ENCODE peak calls at places on chromosomes 13 and 19, in six cellular contexts. One of them, this sample, is unnamed.
A peak's percentile ranks its signal among the peaks of the same experiment; 100 is the strongest.

GRCh38 chr19:21197589-21198295 is 55.9 kb downstream of the ZNF431 start:
- DNase-seq in cardiac fibroblast: peak; percentile 36
- DNase-seq in epithelial cell of prostate: no peak
- DNase-seq in H54: no peak
- DNase-seq in amniotic stem cell: no peak
- DNase-seq in pons: no peak
- DNase-seq in this sample: no peak

GRCh38 chr13:30033681-30034447 is 183.4 kb upstream of the UBL3 start:
- DNase-seq in cardiac fibroblast: peak; percentile 33
- DNase-seq in epithelial cell of prostate: peak; percentile 49
- DNase-seq in H54: peak; percentile 51
- DNase-seq in amniotic stem cell: peak; percentile 86
- DNase-seq in pons: peak; percentile 70
- DNase-seq in this sample: no peak

GRCh38 chr13:99626461-99627082 is 125.3 kb downstream of the TM9SF2 start:
- DNase-seq in cardiac fibroblast: peak; percentile 52
- DNase-seq in epithelial cell of prostate: no peak
- DNase-seq in H54: peak; percentile 66
- DNase-seq in amniotic stem cell: peak; percentile 6
- DNase-seq in pons: no peak
- DNase-seq in this sample: no peak

GRCh38 chr13:100710176-100710575 is 35.6 kb upstream of the TMTC4 start:
- DNase-seq in cardiac fibroblast: no peak
- DNase-seq in epithelial cell of prostate: no peak
- DNase-seq in H54: no peak
- DNase-seq in amniotic stem cell: no peak
- DNase-seq in pons: no peak
- DNase-seq in this sample: no peak

GRCh38 chr19:5804516-5805464 is at the start of gene NRTN:
- DNase-seq in cardiac fibroblast: no peak
- DNase-seq in epithelial cell of prostate: no peak
- DNase-seq in H54: no peak
- DNase-seq in amniotic stem cell: no peak
- DNase-seq in pons: no peak
- DNase-seq in this sample: peak; percentile 80

GRCh38 chr13:113051641-113052040 is 54.0 kb upstream of the F7 start:
- DNase-seq in cardiac fibroblast: no peak
- DNase-seq in epithelial cell of prostate: no peak
- DNase-seq in H54: no peak
- DNase-seq in amniotic stem cell: no peak
- DNase-seq in pons: no peak
- DNase-seq in this sample: no peak

GRCh38 chr19:39296055-39296645 is at the start of gene IFNL1:
- DNase-seq in cardiac fibroblast: no peak
- DNase-seq in epithelial cell of prostate: peak; percentile 6
- DNase-seq in H54: no peak
- DNase-seq in amniotic stem cell: no peak
- DNase-seq in pons: no peak
- DNase-seq in this sample: no peak

GRCh38 chr19:8487137-8487851 is 15.1 kb downstream of the PRAM1 start:
- DNase-seq in cardiac fibroblast: no peak
- DNase-seq in epithelial cell of prostate: no peak
- DNase-seq in H54: no peak
- DNase-seq in amniotic stem cell: no peak
- DNase-seq in pons: peak; percentile 70
- DNase-seq in this sample: no peak

GRCh38 chr19:51427220-51427619 is 9.8 kb upstream of the SIGLEC10 start:
- DNase-seq in cardiac fibroblast: no peak
- DNase-seq in epithelial cell of prostate: no peak
- DNase-seq in H54: no peak
- DNase-seq in amniotic stem cell: no peak
- DNase-seq in pons: no peak
- DNase-seq in this sample: no peak

GRCh38 chr19:31503211-31503610 is 154.0 kb upstream of the TSHZ3 start:
- DNase-seq in cardiac fibroblast: no peak
- DNase-seq in epithelial cell of prostate: no peak
- DNase-seq in H54: no peak
- DNase-seq in amniotic stem cell: no peak
- DNase-seq in pons: no peak
- DNase-seq in this sample: no peak

GRCh38 chr19:29704562-29705558 is 10.2 kb downstream of the C19orf12 start:
- DNase-seq in cardiac fibroblast: no peak
- DNase-seq in epithelial cell of prostate: no peak
- DNase-seq in H54: no peak
- DNase-seq in amniotic stem cell: no peak
- DNase-seq in pons: no peak
- DNase-seq in this sample: no peak

GRCh38 chr13:49560270-49561063 is 24.9 kb downstream of the RCBTB1 start:
- DNase-seq in cardiac fibroblast: peak; percentile 66
- DNase-seq in epithelial cell of prostate: peak; percentile 33
- DNase-seq in H54: no peak
- DNase-seq in amniotic stem cell: no peak
- DNase-seq in pons: peak; percentile 42
- DNase-seq in this sample: no peak

GRCh38 chr19:38550376-38550775 is 67.4 kb downstream of the MAP4K1 start:
- DNase-seq in cardiac fibroblast: no peak
- DNase-seq in epithelial cell of prostate: no peak
- DNase-seq in H54: no peak
- DNase-seq in amniotic stem cell: no peak
- DNase-seq in pons: no peak
- DNase-seq in this sample: no peak

GRCh38 chr13:109874444-109874920 is 88.1 kb upstream of the IRS2 start:
- DNase-seq in cardiac fibroblast: no peak
- DNase-seq in epithelial cell of prostate: no peak
- DNase-seq in H54: no peak
- DNase-seq in amniotic stem cell: no peak
- DNase-seq in pons: no peak
- DNase-seq in this sample: no peak